ENCODE peak calls at places on chromosomes 16 and 17, in ten cellular contexts. H is fibroblast of mammary gland, D is thoracic aorta, I is kidney, J is heart left ventricle, G is osteocyte, P is mammary epithelial cell, Y is GM12865, O is K562, R is AG09309. M is an unnamed sample.

GRCh38 chr17:32161506-32162365 is 19.4 kb downstream of the RHOT1 start:
- DNase-seq in H (peak), D (no peak), I (no peak), J (no peak), G (no peak), P (peak), Y (no peak), O (no peak), R (peak), M (no peak)

GRCh38 chr16:75380870-75381269 is 52.4 kb downstream of the CFDP1 start:
- DNase-seq in H (no peak), D (no peak), I (no peak), J (no peak), G (no peak), P (no peak), Y (no peak), O (no peak), R (no peak), M (no peak)

GRCh38 chr16:75943705-75944514 is 217.6 kb upstream of the CPHXL start:
- DNase-seq in H (no peak), D (no peak), I (no peak), J (no peak), G (no peak), P (no peak), Y (no peak), O (no peak), R (no peak), M (no peak)

GRCh38 chr17:73350864-73351263 is 39.1 kb upstream of the CDC42EP4 start:
- DNase-seq in H (no peak), D (no peak), I (no peak), J (no peak), G (no peak), P (no peak), Y (no peak), O (no peak), R (no peak), M (no peak)

GRCh38 chr16:85453179-85453678 is 159.9 kb upstream of the GSE1 start:
- DNase-seq in H (no peak), D (no peak), I (no peak), J (no peak), G (no peak), P (no peak), Y (no peak), O (no peak), R (no peak), M (no peak)

GRCh38 chr17:6464446-6465041 is 20.3 kb downstream of the PIMREG start:
- DNase-seq in H (no peak), D (no peak), I (no peak), J (peak), G (no peak), P (no peak), Y (no peak), O (no peak), R (no peak), M (no peak)

GRCh38 chr16:23374721-23375120 is 72.6 kb downstream of the SCNN1B start:
- DNase-seq in H (no peak), D (no peak), I (no peak), J (no peak), G (no peak), P (peak), Y (no peak), O (no peak), R (no peak), M (no peak)

GRCh38 chr17:79188048-79188447 is 113.4 kb downstream of the ENGASE start:
- DNase-seq in H (no peak), D (no peak), I (no peak), J (no peak), G (no peak), P (no peak), Y (peak), O (peak), R (no peak), M (no peak)

GRCh38 chr17:28760987-28761562 is 17.3 kb downstream of the TRAF4 start:
- DNase-seq in H (peak), D (no peak), I (peak), J (peak), G (no peak), P (peak), Y (peak), O (no peak), R (peak), M (no peak)

GRCh38 chr17:65984299-65984698 is 207.6 kb downstream of the CEP112 start:
- DNase-seq in H (peak), D (no peak), I (no peak), J (no peak), G (no peak), P (no peak), Y (no peak), O (no peak), R (peak), M (no peak)

GRCh38 chr16:82509636-82510035 is 117.1 kb upstream of the CDH13 start:
- DNase-seq in H (no peak), D (no peak), I (no peak), J (no peak), G (no peak), P (peak), Y (no peak), O (no peak), R (no peak), M (no peak)

GRCh38 chr16:58490100-58490499 is 9.8 kb upstream of the NDRG4 start:
- DNase-seq in H (no peak), D (no peak), I (peak), J (no peak), G (no peak), P (no peak), Y (no peak), O (no peak), R (no peak), M (no peak)

GRCh38 chr17:37234106-37234505 is 141.7 kb upstream of the C17orf78 start:
- DNase-seq in H (no peak), D (no peak), I (no peak), J (no peak), G (no peak), P (no peak), Y (no peak), O (no peak), R (no peak), M (no peak)

GRCh38 chr17:8670486-8670885 is 40.0 kb upstream of the MYH10 start:
- DNase-seq in H (no peak), D (no peak), I (no peak), J (no peak), G (no peak), P (no peak), Y (no peak), O (no peak), R (no peak), M (no peak)

GRCh38 chr16:81261049-81261648 is 22.7 kb downstream of the BCO1 start:
- DNase-seq in H (peak), D (no peak), I (peak), J (no peak), G (no peak), P (no peak), Y (peak), O (peak), R (no peak), M (no peak)

DNA sequence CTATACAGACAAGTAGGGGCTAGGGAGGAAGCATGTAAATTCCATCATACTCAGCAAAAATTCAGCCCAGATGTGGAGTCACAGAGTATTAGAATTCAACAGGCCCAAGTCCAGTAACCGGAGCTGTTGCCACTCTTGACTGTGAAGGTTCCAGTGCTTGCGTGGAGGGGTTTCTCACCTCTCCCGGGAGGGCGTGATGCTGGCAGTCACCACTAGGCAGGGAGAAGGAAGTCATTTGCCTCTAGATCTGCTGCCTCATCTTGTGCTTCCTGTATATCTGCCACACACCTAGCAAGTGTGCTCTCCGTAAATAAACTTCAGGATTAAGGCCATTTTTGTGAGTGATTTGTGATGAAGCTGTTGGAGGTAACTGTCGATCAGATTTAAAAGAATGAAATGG is 1.0 kb upstream of the CKLF start:
- DNase-seq in H (peak), D (no peak), I (no peak), J (peak), G (no peak), P (no peak), Y (peak), O (peak), R (no peak), M (no peak)
- TF ChIP-seq CTCF in H (peak), D (no peak), I (no peak), J (peak), G (no peak), P (no peak), Y (no peak), O (peak), R (peak), M (no peak)

GRCh38 chr17:53516643-53517042 is 306.1 kb upstream of the KIF2B start:
- DNase-seq in H (peak), D (no peak), I (no peak), J (no peak), G (no peak), P (peak), Y (no peak), O (no peak), R (no peak), M (no peak)
- TF ChIP-seq CTCF in H (no peak), D (no peak), I (no peak), J (no peak), G (peak), P (peak), Y (no peak), O (no peak), R (no peak), M (no peak)

GRCh38 chr17:75927286-75927922 is 13.4 kb downstream of the FBF1 start:
- DNase-seq in H (peak), D (no peak), I (no peak), J (no peak), G (no peak), P (peak), Y (peak), O (peak), R (no peak), M (no peak)
- TF ChIP-seq CTCF in H (peak), D (no peak), I (no peak), J (peak), G (peak), P (peak), Y (peak), O (peak), R (peak), M (no peak)

GRCh38 chr17:41546819-41547218 is 18.7 kb upstream of the KRT19 start:
- DNase-seq in H (no peak), D (no peak), I (no peak), J (no peak), G (no peak), P (no peak), Y (no peak), O (no peak), R (no peak), M (no peak)

GRCh38 chr17:41549596-41550039 is 21.5 kb upstream of the KRT19 start:
- DNase-seq in H (peak), D (no peak), I (no peak), J (no peak), G (no peak), P (no peak), Y (no peak), O (peak), R (no peak), M (no peak)

GRCh38 chr17:41547921-41548843 is 20.1 kb upstream of the KRT19 start:
- DNase-seq in H (peak), D (peak), I (peak), J (no peak), G (peak), P (peak), Y (no peak), O (peak), R (peak), M (peak)

GRCh38 chr17:41547378-41547841 is 19.3 kb upstream of the KRT19 start:
- DNase-seq in H (no peak), D (no peak), I (no peak), J (no peak), G (no peak), P (no peak), Y (no peak), O (no peak), R (no peak), M (no peak)

DNA sequence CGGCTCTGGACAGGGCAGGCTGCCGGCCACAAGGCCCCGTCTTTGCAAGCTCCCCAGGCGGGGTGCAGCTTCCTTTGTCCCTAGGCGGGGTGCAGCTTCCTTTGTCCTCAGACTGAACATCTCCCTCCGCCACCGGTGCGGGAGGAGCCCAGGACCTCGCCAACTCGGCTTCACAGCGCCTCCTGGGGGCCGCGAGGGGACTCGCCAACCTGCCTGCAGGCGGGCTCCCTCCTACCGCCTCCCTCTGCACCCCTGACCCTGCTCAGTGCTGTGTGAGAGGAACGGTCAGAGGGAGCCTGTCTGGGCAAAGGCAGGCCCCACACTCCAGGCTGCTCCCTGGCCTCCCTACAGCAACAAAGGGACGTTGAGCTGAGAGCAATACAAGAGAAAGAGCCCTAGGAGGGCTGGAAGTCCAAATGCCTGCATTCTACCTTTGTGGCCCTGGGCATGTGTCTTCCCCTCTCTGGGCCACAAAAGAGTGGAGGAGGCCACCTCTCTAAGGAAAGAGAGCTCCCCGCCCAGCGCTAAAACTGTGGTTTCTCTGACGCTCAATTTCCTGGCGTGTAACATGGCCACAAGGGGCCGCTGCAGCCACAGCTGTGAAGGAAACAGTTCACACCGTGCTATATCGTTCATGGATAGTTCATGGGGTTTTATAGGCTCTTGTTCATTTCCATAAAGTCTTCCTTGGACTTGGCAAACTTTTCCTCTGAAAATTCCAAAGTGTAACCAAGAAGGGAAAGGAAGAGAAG is 20.9 kb upstream of the KRT19 start:
- DNase-seq in H (peak), D (peak), I (peak), J (peak), G (peak), P (peak), Y (peak), O (peak), R (peak), M (peak)
- TF ChIP-seq CTCF in H (peak), D (peak), I (peak), J (peak), G (peak), P (peak), Y (peak), O (peak), R (peak), M (peak)

DNA sequence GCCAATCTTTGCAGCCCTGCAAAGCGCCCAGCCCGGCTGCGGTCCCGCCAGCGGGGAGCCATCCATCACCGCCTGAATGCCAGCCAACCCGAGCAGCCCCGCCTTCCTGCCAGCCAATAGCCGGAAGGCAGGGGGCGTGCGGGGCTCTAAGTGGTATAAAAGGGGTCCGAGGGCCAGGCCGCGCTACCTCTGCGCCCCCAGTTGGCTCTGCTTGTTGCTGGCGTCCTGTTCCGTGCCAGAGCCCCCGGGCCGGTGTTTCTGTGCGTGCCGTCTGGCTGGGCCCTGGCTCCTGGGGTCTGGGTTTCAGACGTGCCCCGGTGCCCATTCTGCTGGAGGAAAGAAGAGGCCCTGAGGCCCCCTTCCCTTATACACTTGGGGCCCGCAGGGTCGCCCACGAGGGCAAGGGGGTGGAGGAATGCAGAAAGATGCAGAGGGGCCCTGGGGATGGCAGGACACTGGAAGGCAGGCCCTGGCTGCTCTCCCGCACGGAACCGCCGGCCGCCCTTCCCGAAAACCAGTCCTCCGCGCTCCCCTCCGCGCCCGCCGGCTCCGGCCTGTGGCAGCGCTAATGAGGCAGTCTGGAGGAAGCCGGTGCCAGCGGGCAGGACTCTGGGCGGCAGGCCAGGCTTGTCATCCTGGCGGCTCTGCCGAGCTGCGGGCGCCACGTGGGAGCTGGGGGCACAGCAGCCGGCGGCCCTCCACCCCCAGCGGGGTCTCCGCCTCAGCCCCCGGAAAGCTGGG is 14.0 kb downstream of the COPZ2 start:
- DNase-seq in H (peak), D (peak), I (peak), J (peak), G (peak), P (peak), Y (peak), O (peak), R (no peak), M (peak)
- TF ChIP-seq CTCF in H (no peak), D (peak), I (peak), J (no peak), G (peak), P (peak), Y (no peak), O (no peak), R (peak), M (no peak)